ENCODE peak calls at places on chromosomes 6 and 20, in nine cellular contexts. I, B, D, L, T, Y, H, F and N are unnamed samples.

GRCh38 chr6:72890233-72890632 is 268.4 kb downstream of the KCNQ5 start:
- DNase-seq in H (no peak), L (no peak), T (no peak), Y (no peak), I (no peak), B (no peak), F (no peak), D (no peak), N (no peak)

GRCh38 chr20:51958636-51959542 is 156.6 kb upstream of the SALL4 start:
- DNase-seq in F (no peak), B (no peak), H (no peak), L (peak), I (no peak), D (peak), Y (no peak), T (peak), N (peak)

GRCh38 chr20:49956689-49957443 is 20.7 kb downstream of the RNF114 start:
- DNase-seq in Y (no peak), D (no peak), B (peak), F (no peak), L (no peak), H (no peak), T (no peak), I (no peak), N (no peak)

GRCh38 chr6:31738048-31738979 is 1.5 kb upstream of the MSH5 start:
- DNase-seq in I (peak), F (no peak), B (no peak), L (peak), Y (peak), T (peak), H (peak), D (peak), N (peak)

GRCh38 chr20:15242773-15243172 is 905.4 kb upstream of the FLRT3 start:
- DNase-seq in I (no peak), D (no peak), B (no peak), T (no peak), F (no peak), Y (no peak), H (no peak), L (no peak), N (no peak)

GRCh38 chr6:1986454-1987243 is 258.8 kb downstream of the GMDS start:
- DNase-seq in T (peak), L (peak), Y (no peak), B (no peak), I (no peak), H (no peak), D (peak), F (no peak), N (no peak)

GRCh38 chr20:41030536-41031242 is 2.1 kb downstream of the TOP1 start:
- DNase-seq in T (peak), Y (peak), I (peak), L (peak), D (peak), B (no peak), F (no peak), H (no peak), N (peak)

GRCh38 chr6:133377219-133377618 is 136.1 kb downstream of the EYA4 start:
- DNase-seq in Y (no peak), I (no peak), T (no peak), B (no peak), D (no peak), H (no peak), F (no peak), L (no peak), N (no peak)

GRCh38 chr6:64280569-64280968 is 645.0 kb downstream of the PHF3 start:
- DNase-seq in T (peak), D (peak), I (peak), B (no peak), L (peak), F (no peak), H (no peak), Y (peak), N (peak)

DNA sequence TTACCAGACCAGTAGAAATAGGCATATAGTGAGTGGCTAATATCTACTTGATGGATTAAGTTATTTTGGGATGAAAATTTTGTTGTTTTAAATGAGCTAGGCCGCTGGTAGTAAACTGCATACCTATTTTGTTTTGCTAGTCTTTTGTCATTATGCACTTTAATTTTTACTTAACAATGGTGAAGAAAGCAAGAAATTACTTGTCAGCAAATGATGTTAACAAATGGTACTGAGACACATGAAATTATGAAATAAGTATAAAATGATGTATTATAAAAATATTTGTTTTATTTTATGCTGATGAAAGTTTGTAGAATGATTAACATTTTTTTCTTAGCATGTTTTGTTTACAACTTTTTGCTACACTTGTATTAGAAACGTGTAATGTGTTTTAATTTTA is 807.7 kb downstream of the TBC1D32 start:
- DNase-seq in T (no peak), B (no peak), I (no peak), Y (no peak), H (no peak), F (no peak), L (no peak), D (no peak), N (no peak)
- H3K4me3 ChIP-seq in T (no peak), B (no peak), I (no peak), Y (no peak), H (no peak), F (no peak), L (no peak), D (no peak), N (no peak)

DNA sequence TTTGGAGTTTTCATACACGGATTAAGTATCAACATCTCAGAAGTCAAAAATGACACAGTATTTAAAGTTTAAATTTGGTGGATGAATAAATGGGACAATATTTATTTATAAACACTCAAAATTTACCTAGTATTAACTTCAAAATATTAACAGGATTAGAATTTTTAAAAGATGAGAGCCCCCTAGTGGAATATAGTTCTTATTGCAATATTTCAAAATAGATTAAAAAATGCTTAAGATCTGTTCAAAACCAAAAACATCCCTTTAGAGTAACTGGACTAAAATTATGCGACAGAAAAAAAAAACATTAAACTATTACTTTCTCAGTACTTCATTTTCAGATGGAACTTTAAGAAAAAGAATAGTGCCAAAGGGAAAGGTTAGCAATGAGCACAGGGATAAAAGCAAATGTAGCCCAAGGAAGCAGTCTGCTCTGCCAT is 56.6 kb downstream of the SNX14 start:
- DNase-seq in Y (peak), H (peak), D (peak), F (no peak), L (peak), T (peak), B (no peak), I (no peak), N (peak)
- TF ChIP-seq CTCF in Y (peak), H (peak), D (peak), F (no peak), L (peak), T (peak), B (peak), I (no peak), N (peak)

DNA sequence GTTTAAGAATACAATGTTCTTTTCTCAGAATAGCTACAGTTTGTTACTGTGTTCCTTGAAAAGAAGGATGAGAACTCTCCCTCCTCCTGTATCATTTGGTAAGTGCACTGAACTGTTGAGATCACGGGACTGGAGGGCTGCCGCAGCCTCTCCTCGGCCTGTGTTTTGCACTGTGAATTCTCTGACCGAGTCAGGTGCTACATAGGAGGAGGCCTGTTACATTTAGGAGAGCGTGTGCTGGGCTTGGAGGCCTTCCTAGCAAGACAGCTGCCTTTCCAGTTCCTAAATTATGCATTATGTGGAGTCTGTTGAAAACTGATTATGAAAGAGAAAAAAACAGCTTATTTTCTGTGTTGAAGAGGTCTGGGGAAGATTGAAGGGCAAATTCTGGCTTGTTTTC is 2.6 kb downstream of the TMC2 start:
- DNase-seq in F (peak), H (no peak), B (no peak), I (no peak), Y (no peak), D (no peak), T (no peak), L (no peak), N (no peak)
- H3K4me3 ChIP-seq in F (no peak), H (no peak), B (no peak), I (no peak), Y (no peak), D (no peak), T (no peak), L (no peak), N (no peak)

GRCh38 chr6:36809933-36810844 is 29.1 kb downstream of the CPNE5 start:
- DNase-seq in Y (no peak), L (no peak), T (no peak), I (peak), F (no peak), D (no peak), B (no peak), H (no peak), N (no peak)
- TF ChIP-seq CTCF in Y (peak), L (no peak), T (no peak), I (no peak), F (no peak), D (peak), B (no peak), H (no peak), N (no peak)

GRCh38 chr20:64057628-64058498 is 5.1 kb upstream of the TCEA2 start:
- DNase-seq in D (peak), F (peak), B (peak), I (peak), L (peak), H (peak), Y (peak), T (peak), N (peak)
- H3K4me3 ChIP-seq in D (no peak), F (no peak), B (no peak), I (no peak), L (no peak), H (peak), Y (no peak), T (no peak), N (no peak)

DNA sequence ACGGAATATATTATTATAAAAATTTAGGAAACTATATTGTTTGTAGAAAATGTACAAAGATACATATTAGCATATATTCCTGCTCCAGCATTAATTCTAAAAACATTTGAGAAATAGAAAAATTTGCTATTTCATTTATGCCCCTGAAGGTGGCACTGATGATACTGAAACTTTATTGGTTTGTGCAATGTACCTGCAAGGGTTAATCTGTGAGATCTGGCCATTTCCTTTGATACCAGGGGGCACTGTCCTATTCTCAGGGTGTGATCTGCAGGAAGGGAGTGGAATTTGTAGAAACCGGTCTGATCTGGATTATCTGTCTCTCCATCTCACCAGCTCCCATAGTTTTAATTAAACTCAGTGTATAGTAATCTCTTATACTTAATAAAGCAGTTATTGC is 625.1 kb upstream of the IMPG1 start:
- DNase-seq in F (no peak), L (peak), B (no peak), I (peak), Y (peak), D (peak), T (peak), H (no peak), N (peak)
- TF ChIP-seq CTCF in F (no peak), L (peak), B (peak), I (no peak), Y (peak), D (no peak), T (peak), H (no peak), N (peak)

GRCh38 chr6:148530976-148531375 is 188.3 kb downstream of the SASH1 start:
- DNase-seq in F (no peak), Y (no peak), B (no peak), H (no peak), T (peak), I (no peak), D (peak), L (no peak), N (no peak)
- H3K4me3 ChIP-seq in F (no peak), Y (peak), B (no peak), H (no peak), T (no peak), I (no peak), D (peak), L (no peak), N (no peak)

GRCh38 chr6:39653631-39654030 is 71.6 kb downstream of the KIF6 start:
- DNase-seq in T (no peak), Y (no peak), I (no peak), F (no peak), L (no peak), H (no peak), D (no peak), B (no peak), N (no peak)
- TF ChIP-seq CTCF in T (no peak), Y (no peak), I (no peak), F (no peak), L (no peak), H (no peak), D (no peak), B (no peak), N (no peak)

GRCh38 chr6:104799134-104799657 is 60.5 kb downstream of the HACE1 start:
- DNase-seq in T (no peak), I (no peak), H (no peak), L (no peak), B (no peak), F (no peak), D (peak), Y (no peak), N (no peak)

GRCh38 chr6:104795363-104795762 is 64.4 kb downstream of the HACE1 start:
- DNase-seq in T (no peak), D (no peak), B (no peak), H (no peak), Y (no peak), F (no peak), L (no peak), I (peak), N (no peak)

DNA sequence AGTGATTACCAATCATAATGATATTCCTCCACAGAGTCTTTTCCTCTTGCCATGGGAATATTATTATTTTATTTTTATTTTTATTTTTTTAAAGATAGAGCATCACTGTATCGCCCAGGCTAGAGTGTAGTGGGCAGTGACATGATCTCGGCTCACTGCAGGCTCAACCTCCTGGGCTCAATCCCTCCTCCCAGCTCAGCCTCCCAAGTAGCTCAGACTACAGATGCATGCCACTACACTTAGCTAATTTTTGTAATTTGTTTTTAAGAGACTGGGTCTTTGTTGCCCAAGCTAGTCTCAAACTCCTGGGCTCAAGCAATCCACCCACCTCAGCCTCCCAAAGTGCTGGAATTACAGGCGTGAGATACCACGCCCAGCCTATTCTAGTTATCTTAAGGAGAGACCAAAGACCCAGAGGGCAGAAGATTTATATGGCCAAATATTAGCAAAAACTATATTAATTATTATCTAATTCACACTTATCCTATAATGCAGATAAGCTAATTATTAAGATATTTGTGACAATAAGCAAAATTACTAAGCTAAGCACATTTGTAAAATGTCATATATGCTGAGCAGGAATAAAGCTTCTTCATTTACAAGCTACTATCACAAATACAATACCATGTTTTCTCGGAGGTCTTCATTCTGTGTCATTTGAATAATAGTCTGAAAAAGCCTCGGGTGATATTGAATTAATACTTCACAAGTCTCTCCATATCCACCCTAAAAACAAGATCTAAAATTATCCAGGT is 63.5 kb downstream of the HACE1 start:
- DNase-seq in F (no peak), T (no peak), Y (no peak), I (no peak), D (no peak), B (no peak), H (no peak), L (no peak), N (no peak)
- H3K4me3 ChIP-seq in F (no peak), T (no peak), Y (no peak), I (no peak), D (no peak), B (no peak), H (no peak), L (no peak), N (no peak)